ENCODE peak calls at places on chromosomes 13 and 19, in seven cellular contexts. One of them, this sample, is unnamed.

GRCh38 chr19:56273563-56274117 is 1.1 kb downstream of the EDDM13 start:
- DNase-seq in SK-N-SH: no peak
- DNase-seq in HepG2: no peak
- DNase-seq in GM12892: no peak
- DNase-seq in GM12878: no peak
- DNase-seq in GM12891: no peak
- DNase-seq in H1: no peak
- DNase-seq in this sample: no peak

GRCh38 chr13:33740134-33740538 is 77.8 kb upstream of the RFC3 start:
- DNase-seq in HepG2: no peak
- DNase-seq in H1: no peak
- DNase-seq in GM12891: no peak
- DNase-seq in GM12878: no peak
- DNase-seq in GM12892: no peak
- DNase-seq in SK-N-SH: no peak
- DNase-seq in this sample: no peak

GRCh38 chr19:23554548-23554947 is 132.5 kb downstream of the ZNF675 start:
- DNase-seq in H1: no peak
- DNase-seq in HepG2: no peak
- DNase-seq in GM12878: no peak
- DNase-seq in SK-N-SH: no peak
- DNase-seq in GM12891: no peak
- DNase-seq in GM12892: no peak
- DNase-seq in this sample: no peak

GRCh38 chr13:96824110-96824509 is 170.2 kb downstream of the OXGR1 start:
- DNase-seq in GM12891: no peak
- DNase-seq in HepG2: no peak
- DNase-seq in GM12878: no peak
- DNase-seq in SK-N-SH: no peak
- DNase-seq in H1: no peak
- DNase-seq in GM12892: no peak
- DNase-seq in this sample: no peak

GRCh38 chr13:106466691-106467405 is 68.6 kb downstream of the EFNB2 start:
- DNase-seq in GM12878: no peak
- DNase-seq in SK-N-SH: no peak
- DNase-seq in H1: no peak
- DNase-seq in HepG2: no peak
- DNase-seq in GM12892: no peak
- DNase-seq in GM12891: no peak
- DNase-seq in this sample: no peak

GRCh38 chr19:21328402-21328801 is 808 bp downstream of the ZNF708 start:
- DNase-seq in SK-N-SH: peak
- DNase-seq in GM12892: no peak
- DNase-seq in GM12878: no peak
- DNase-seq in HepG2: peak
- DNase-seq in GM12891: no peak
- DNase-seq in H1: no peak
- DNase-seq in this sample: peak

GRCh38 chr19:882871-883497 is 10.0 kb downstream of the MED16 start:
- DNase-seq in GM12892: no peak
- DNase-seq in SK-N-SH: no peak
- DNase-seq in GM12878: no peak
- DNase-seq in H1: no peak
- DNase-seq in GM12891: no peak
- DNase-seq in HepG2: no peak
- DNase-seq in this sample: no peak

GRCh38 chr19:15315101-15315500 is 17.2 kb downstream of the BRD4 start:
- DNase-seq in GM12878: no peak
- DNase-seq in HepG2: no peak
- DNase-seq in GM12891: no peak
- DNase-seq in SK-N-SH: no peak
- DNase-seq in GM12892: no peak
- DNase-seq in H1: no peak
- DNase-seq in this sample: no peak

GRCh38 chr19:35596366-35596999 is 10.5 kb downstream of the PMIS2 start:
- DNase-seq in H1: no peak
- DNase-seq in GM12878: peak
- DNase-seq in GM12891: peak
- DNase-seq in SK-N-SH: peak
- DNase-seq in HepG2: peak
- DNase-seq in GM12892: peak
- DNase-seq in this sample: peak

GRCh38 chr13:72295173-72295572 is 428.2 kb upstream of the DACH1 start:
- DNase-seq in GM12892: no peak
- DNase-seq in H1: no peak
- DNase-seq in HepG2: no peak
- DNase-seq in GM12891: no peak
- DNase-seq in GM12878: no peak
- DNase-seq in SK-N-SH: no peak
- DNase-seq in this sample: no peak

GRCh38 chr19:18682807-18683108 is 722 bp upstream of the CRTC1 start:
- DNase-seq in GM12878: no peak
- DNase-seq in GM12891: no peak
- DNase-seq in GM12892: no peak
- DNase-seq in H1: no peak
- DNase-seq in SK-N-SH: no peak
- DNase-seq in HepG2: no peak
- DNase-seq in this sample: no peak

GRCh38 chr19:55460670-55461258 is 678 bp downstream of the ISOC2 start:
- DNase-seq in HepG2: peak
- DNase-seq in GM12892: no peak
- DNase-seq in GM12878: no peak
- DNase-seq in GM12891: no peak
- DNase-seq in SK-N-SH: peak
- DNase-seq in H1: peak
- DNase-seq in this sample: peak

GRCh38 chr19:2527171-2527570 is 51.2 kb downstream of the GADD45B start:
- DNase-seq in GM12892: no peak
- DNase-seq in GM12891: no peak
- DNase-seq in SK-N-SH: no peak
- DNase-seq in GM12878: no peak
- DNase-seq in HepG2: no peak
- DNase-seq in H1: no peak
- DNase-seq in this sample: no peak

GRCh38 chr13:52949744-52950143 is 78.9 kb upstream of the OLFM4 start:
- DNase-seq in SK-N-SH: no peak
- DNase-seq in GM12892: no peak
- DNase-seq in H1: no peak
- DNase-seq in HepG2: no peak
- DNase-seq in GM12891: no peak
- DNase-seq in GM12878: no peak
- DNase-seq in this sample: no peak

GRCh38 chr13:104936304-104936703 is 1599.2 kb downstream of the EFNB2 start:
- DNase-seq in HepG2: no peak
- DNase-seq in SK-N-SH: no peak
- DNase-seq in GM12891: no peak
- DNase-seq in GM12878: no peak
- DNase-seq in H1: no peak
- DNase-seq in GM12892: no peak
- DNase-seq in this sample: no peak

GRCh38 chr19:12247644-12248222 is 47.0 kb downstream of the ZNF44 start:
- DNase-seq in GM12891: no peak
- DNase-seq in H1: no peak
- DNase-seq in SK-N-SH: no peak
- DNase-seq in GM12892: no peak
- DNase-seq in HepG2: no peak
- DNase-seq in GM12878: no peak
- DNase-seq in this sample: no peak

GRCh38 chr13:49569993-49570689 is 15.2 kb downstream of the RCBTB1 start:
- DNase-seq in HepG2: no peak
- DNase-seq in GM12891: no peak
- DNase-seq in SK-N-SH: peak
- DNase-seq in GM12878: no peak
- DNase-seq in H1: no peak
- DNase-seq in GM12892: no peak
- DNase-seq in this sample: no peak

GRCh38 chr19:37127999-37128820 is 44.3 kb downstream of the ZNF585A start:
- DNase-seq in H1: no peak
- DNase-seq in HepG2: no peak
- DNase-seq in GM12892: no peak
- DNase-seq in SK-N-SH: no peak
- DNase-seq in GM12891: no peak
- DNase-seq in GM12878: no peak
- DNase-seq in this sample: no peak

GRCh38 chr19:53509443-53509842 is 28.5 kb upstream of the ZNF331 start:
- DNase-seq in GM12892: no peak
- DNase-seq in H1: no peak
- DNase-seq in GM12878: no peak
- DNase-seq in GM12891: no peak
- DNase-seq in SK-N-SH: no peak
- DNase-seq in HepG2: no peak
- DNase-seq in this sample: no peak

GRCh38 chr19:53504903-53505302 is 33.0 kb upstream of the ZNF331 start:
- DNase-seq in HepG2: peak
- DNase-seq in H1: no peak
- DNase-seq in SK-N-SH: peak
- DNase-seq in GM12892: no peak
- DNase-seq in GM12891: no peak
- DNase-seq in GM12878: no peak
- DNase-seq in this sample: no peak

GRCh38 chr19:53506728-53507127 is 31.2 kb upstream of the ZNF331 start:
- DNase-seq in SK-N-SH: no peak
- DNase-seq in HepG2: no peak
- DNase-seq in GM12878: no peak
- DNase-seq in H1: no peak
- DNase-seq in GM12891: no peak
- DNase-seq in GM12892: no peak
- DNase-seq in this sample: no peak

GRCh38 chr19:53509845-53510244 is 28.1 kb upstream of the ZNF331 start:
- DNase-seq in GM12878: no peak
- DNase-seq in SK-N-SH: no peak
- DNase-seq in H1: no peak
- DNase-seq in GM12892: no peak
- DNase-seq in HepG2: no peak
- DNase-seq in GM12891: no peak
- DNase-seq in this sample: no peak

DNA sequence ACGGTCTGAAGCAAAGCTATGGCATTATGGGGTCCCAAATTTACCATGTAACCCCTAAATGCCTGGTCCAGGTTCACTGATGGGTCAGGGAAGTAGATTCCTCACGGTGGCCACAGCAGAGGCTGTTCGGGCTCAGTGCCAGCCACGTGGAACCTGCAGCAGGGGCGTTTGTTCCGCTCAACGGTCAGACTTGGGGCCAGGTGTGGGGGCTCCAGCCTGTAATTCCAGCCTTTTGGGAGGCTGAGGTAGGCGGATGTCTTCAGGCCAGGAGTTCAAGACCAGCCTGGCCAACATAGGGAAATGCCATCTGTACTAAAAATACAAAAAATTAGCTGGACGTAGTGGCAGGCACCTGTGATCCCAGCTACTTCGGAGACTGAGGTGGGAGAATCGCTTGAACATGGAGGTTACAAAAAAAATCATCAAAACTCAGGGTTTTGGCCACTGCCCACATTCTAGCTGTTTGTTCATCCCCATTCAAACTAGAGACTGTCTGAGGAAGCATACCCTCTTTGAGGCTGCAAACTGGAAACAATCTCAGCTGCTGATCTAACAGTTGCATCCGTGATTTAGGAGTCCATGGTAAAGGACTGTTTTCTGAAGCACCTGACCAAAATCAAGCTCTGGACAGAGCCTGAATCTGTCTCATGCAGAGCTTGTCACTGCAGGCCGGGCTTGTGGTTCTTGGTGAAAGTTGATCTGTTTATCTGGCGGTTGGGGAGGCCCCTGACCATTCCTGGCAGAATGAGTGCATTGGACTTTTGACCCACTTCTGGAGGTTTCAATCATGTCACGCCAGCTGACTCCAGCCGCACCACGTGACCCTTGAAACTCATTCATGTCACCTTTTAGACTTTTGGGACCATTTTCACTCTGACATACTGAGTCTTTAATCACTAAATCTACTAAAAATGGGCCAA is 30.2 kb upstream of the ZNF331 start:
- DNase-seq in HepG2: peak
- DNase-seq in GM12892: no peak
- DNase-seq in GM12878: no peak
- DNase-seq in H1: no peak
- DNase-seq in GM12891: no peak
- DNase-seq in SK-N-SH: no peak
- DNase-seq in this sample: no peak
- TF ChIP-seq TAF1 in HepG2: peak
- TF ChIP-seq TAF1 in GM12892: no peak
- TF ChIP-seq TAF1 in GM12878: no peak
- TF ChIP-seq TAF1 in H1: no peak
- TF ChIP-seq TAF1 in GM12891: no peak
- TF ChIP-seq TAF1 in SK-N-SH: no peak
- TF ChIP-seq TAF1 in this sample: no peak

DNA sequence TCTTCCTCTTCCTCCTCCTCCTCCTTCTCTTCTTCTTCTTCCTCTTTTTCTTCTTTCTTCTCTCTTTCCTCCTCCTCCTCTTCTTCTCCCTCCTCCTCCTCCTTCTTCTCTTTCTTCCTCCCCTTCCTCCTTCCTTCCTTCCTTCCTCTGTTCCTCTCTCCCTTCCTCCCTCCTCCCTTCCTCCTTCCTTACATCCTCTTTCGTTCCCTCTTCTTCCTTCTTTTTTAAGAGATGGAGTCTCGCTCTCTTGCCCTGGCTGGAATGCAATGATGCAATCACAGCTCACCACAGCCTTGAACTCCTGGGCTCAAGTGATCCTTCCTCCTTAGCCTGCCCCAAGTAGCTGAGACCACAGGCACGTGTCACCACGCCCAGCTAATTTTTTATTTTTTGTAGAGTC is 13.2 kb downstream of the EHD2 start:
- DNase-seq in GM12878: no peak
- DNase-seq in SK-N-SH: no peak
- DNase-seq in GM12891: no peak
- DNase-seq in GM12892: no peak
- DNase-seq in HepG2: no peak
- DNase-seq in H1: no peak
- DNase-seq in this sample: no peak
- TF ChIP-seq TAF1 in GM12878: no peak
- TF ChIP-seq TAF1 in SK-N-SH: no peak
- TF ChIP-seq TAF1 in GM12891: no peak
- TF ChIP-seq TAF1 in GM12892: no peak
- TF ChIP-seq TAF1 in HepG2: no peak
- TF ChIP-seq TAF1 in H1: no peak
- TF ChIP-seq TAF1 in this sample: no peak

GRCh38 chr13:76123548-76123947 is 487.4 kb downstream of the LMO7 start:
- DNase-seq in SK-N-SH: no peak
- DNase-seq in GM12892: no peak
- DNase-seq in GM12878: no peak
- DNase-seq in HepG2: no peak
- DNase-seq in GM12891: no peak
- DNase-seq in H1: no peak
- DNase-seq in this sample: no peak

GRCh38 chr13:76129305-76130040 is 493.3 kb downstream of the LMO7 start:
- DNase-seq in GM12878: no peak
- DNase-seq in HepG2: no peak
- DNase-seq in H1: no peak
- DNase-seq in SK-N-SH: no peak
- DNase-seq in GM12892: no peak
- DNase-seq in GM12891: no peak
- DNase-seq in this sample: no peak
- TF ChIP-seq TAF1 in GM12878: no peak
- TF ChIP-seq TAF1 in HepG2: no peak
- TF ChIP-seq TAF1 in H1: no peak
- TF ChIP-seq TAF1 in SK-N-SH: no peak
- TF ChIP-seq TAF1 in GM12892: no peak
- TF ChIP-seq TAF1 in GM12891: no peak
- TF ChIP-seq TAF1 in this sample: no peak

GRCh38 chr19:31890230-31890629 is 455.2 kb upstream of the ZNF507 start:
- DNase-seq in GM12891: no peak
- DNase-seq in HepG2: no peak
- DNase-seq in SK-N-SH: no peak
- DNase-seq in GM12878: no peak
- DNase-seq in GM12892: no peak
- DNase-seq in H1: peak
- DNase-seq in this sample: peak
- TF ChIP-seq TAF1 in GM12891: no peak
- TF ChIP-seq TAF1 in HepG2: no peak
- TF ChIP-seq TAF1 in SK-N-SH: no peak
- TF ChIP-seq TAF1 in GM12878: no peak
- TF ChIP-seq TAF1 in GM12892: no peak
- TF ChIP-seq TAF1 in H1: no peak
- TF ChIP-seq TAF1 in this sample: no peak

This sample was measured in K562.